ENCODE peak calls at places on chromosome 22, in ten cellular contexts. K is kidney epithelial cell; L is K562; O is pancreas; X is mucosa of descending colon; M is ovary; D is AG04450; V is Calu3; T is IMR-90; P is CD4-positive, alpha-beta T cell. H is an unnamed sample.
A peak's percentile ranks its signal among the peaks of the same experiment; 100 is the strongest.

GRCh38 chr22:29260031-29260560 is 7.7 kb downstream of the RHBDD3 start:
- DNase-seq in D (no peak), X (no peak), V (no peak), K (no peak), O (no peak), P (no peak), M (no peak), L (no peak), T (no peak), H (no peak)

GRCh38 chr22:29334696-29335344 is 19.3 kb upstream of the RASL10A start:
- DNase-seq in L (no peak), D (no peak), X (no peak), M (no peak), O (no peak), P (no peak), V (no peak), T (no peak), K (no peak), H (no peak)

GRCh38 chr22:30562391-30562790 is 12.1 kb downstream of the GAL3ST1 start:
- DNase-seq in T (no peak), O (no peak), V (peak; percentile 64), D (no peak), M (no peak), X (no peak), P (no peak), L (no peak), K (peak; percentile 21), H (no peak)

GRCh38 chr22:19903031-19903430 is 38.5 kb upstream of the COMT start:
- DNase-seq in K (no peak), X (no peak), L (no peak), O (no peak), T (no peak), V (no peak), D (no peak), M (no peak), P (no peak), H (no peak)

GRCh38 chr22:37636186-37636948 is 3.1 kb upstream of the SH3BP1 start:
- DNase-seq in O (no peak), K (no peak), L (no peak), D (no peak), X (no peak), V (no peak), M (no peak), P (no peak), T (peak; percentile 75), H (peak; percentile 80)

GRCh38 chr22:37560682-37561208 is 465 bp downstream of the CDC42EP1 start:
- DNase-seq in M (peak; percentile 81), X (no peak), T (peak; percentile 53), V (peak; percentile 71), L (peak; percentile 60), P (no peak), K (no peak), D (no peak), O (peak; percentile 88), H (peak; percentile 32)

GRCh38 chr22:27228771-27229170 is 571.4 kb downstream of the MIAT start:
- DNase-seq in O (no peak), V (no peak), P (no peak), X (no peak), D (no peak), M (no peak), K (no peak), T (no peak), L (no peak), H (no peak)

GRCh38 chr22:44364750-44365118 is 52.0 kb upstream of the SHISAL1 start:
- DNase-seq in O (peak; percentile 23), X (no peak), L (no peak), P (no peak), T (no peak), D (no peak), K (no peak), M (peak; percentile 41), V (no peak), H (no peak)

GRCh38 chr22:45061332-45061731 is 51.5 kb upstream of the PHF21B start:
- DNase-seq in K (no peak), L (no peak), T (no peak), D (no peak), V (no peak), X (no peak), O (no peak), P (no peak), M (no peak), H (no peak)

DNA sequence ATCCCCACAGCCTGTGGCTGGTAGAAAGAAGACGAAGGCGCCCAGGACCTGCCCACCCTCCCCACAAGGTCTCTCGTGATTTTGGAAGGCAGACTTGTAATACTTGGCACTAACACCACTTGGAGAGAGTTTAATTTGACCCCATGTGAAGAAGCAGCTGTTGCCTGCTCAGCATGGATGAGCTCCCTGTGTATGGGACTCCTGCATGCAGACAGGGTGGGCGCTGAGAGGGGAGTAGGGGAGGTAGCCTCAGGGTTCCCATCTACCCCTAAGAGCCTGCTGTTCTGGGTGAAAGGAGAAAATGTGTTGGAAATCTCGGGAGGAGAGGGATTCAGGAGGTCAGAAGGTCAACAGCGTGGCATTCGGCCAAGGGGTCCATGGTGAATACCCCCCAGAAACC is 625.9 kb downstream of the TBC1D22A start:
- DNase-seq in V (no peak), O (no peak), X (no peak), L (no peak), D (no peak), T (no peak), K (no peak), P (no peak), M (no peak), H (no peak)
- TF ChIP-seq CTCF in V (no peak), O (no peak), X (no peak), L (no peak), D (no peak), T (no peak), K (no peak), P (no peak), M (no peak), H (no peak)

DNA sequence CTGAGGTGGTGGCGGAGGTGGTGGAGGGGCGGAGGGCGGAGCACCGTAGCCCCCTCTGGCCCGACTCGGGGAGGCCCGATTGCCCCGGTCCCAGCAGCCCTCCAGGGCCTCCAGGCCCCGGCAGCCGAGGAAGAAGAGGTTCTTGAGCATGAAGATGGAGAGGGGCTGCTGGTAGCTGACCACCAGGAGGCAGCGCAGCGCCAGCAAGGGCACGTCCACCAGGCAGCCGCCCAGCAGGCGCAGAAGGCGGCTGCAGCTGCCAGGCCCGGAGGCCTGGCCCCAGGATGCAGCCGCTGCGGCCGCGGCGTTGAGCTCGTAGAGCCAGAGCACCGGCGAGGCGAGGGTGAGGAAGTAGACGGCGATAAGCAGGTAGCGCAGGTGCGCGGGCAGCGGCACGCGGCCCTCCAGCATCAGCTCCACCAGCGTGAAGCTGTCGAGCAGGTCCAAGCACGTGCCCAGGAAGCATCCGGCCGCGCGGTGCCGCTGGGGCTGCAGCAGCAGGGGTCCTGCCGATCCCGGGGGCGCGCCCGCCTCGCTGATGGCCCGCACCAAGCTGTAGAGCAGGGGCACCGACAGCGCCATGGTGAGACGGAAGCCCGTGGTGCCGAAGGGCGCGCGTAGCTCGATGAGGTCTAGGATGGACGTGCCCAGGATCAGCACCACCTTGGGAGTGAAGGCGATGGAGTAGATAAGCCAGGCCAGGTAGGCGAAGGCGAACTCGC is 1.5 kb downstream of the TMEM121B start:
- DNase-seq in L (no peak), M (no peak), P (no peak), D (no peak), O (peak; percentile 74), V (peak; percentile 55), X (peak; percentile 55), T (no peak), K (no peak), H (no peak)
- TF ChIP-seq CTCF in L (peak; percentile 60), M (no peak), P (no peak), D (no peak), O (peak; percentile 7), V (peak; percentile 42), X (peak; percentile 7), T (no peak), K (peak; percentile 11), H (peak; percentile 53)

GRCh38 chr22:22059476-22060002 is 77.0 kb upstream of the TOP3B start:
- DNase-seq in L (no peak), V (no peak), O (no peak), P (no peak), D (no peak), K (no peak), X (no peak), M (no peak), T (no peak), H (no peak)

GRCh38 chr22:22060200-22061084 is 77.9 kb upstream of the TOP3B start:
- DNase-seq in T (peak; percentile 24), P (peak; percentile 17), X (peak; percentile 61), M (peak; percentile 62), L (peak; percentile 99), V (peak; percentile 85), O (peak; percentile 62), D (no peak), K (no peak), H (peak; percentile 12)

GRCh38 chr22:22062306-22062793 is 79.8 kb upstream of the TOP3B start:
- DNase-seq in P (no peak), L (no peak), K (no peak), V (no peak), D (no peak), X (no peak), O (no peak), T (no peak), M (no peak), H (no peak)

GRCh38 chr22:22058649-22059475 is 76.3 kb upstream of the TOP3B start:
- DNase-seq in P (no peak), O (no peak), L (no peak), V (no peak), X (no peak), M (no peak), D (no peak), T (no peak), K (no peak), H (no peak)

DNA sequence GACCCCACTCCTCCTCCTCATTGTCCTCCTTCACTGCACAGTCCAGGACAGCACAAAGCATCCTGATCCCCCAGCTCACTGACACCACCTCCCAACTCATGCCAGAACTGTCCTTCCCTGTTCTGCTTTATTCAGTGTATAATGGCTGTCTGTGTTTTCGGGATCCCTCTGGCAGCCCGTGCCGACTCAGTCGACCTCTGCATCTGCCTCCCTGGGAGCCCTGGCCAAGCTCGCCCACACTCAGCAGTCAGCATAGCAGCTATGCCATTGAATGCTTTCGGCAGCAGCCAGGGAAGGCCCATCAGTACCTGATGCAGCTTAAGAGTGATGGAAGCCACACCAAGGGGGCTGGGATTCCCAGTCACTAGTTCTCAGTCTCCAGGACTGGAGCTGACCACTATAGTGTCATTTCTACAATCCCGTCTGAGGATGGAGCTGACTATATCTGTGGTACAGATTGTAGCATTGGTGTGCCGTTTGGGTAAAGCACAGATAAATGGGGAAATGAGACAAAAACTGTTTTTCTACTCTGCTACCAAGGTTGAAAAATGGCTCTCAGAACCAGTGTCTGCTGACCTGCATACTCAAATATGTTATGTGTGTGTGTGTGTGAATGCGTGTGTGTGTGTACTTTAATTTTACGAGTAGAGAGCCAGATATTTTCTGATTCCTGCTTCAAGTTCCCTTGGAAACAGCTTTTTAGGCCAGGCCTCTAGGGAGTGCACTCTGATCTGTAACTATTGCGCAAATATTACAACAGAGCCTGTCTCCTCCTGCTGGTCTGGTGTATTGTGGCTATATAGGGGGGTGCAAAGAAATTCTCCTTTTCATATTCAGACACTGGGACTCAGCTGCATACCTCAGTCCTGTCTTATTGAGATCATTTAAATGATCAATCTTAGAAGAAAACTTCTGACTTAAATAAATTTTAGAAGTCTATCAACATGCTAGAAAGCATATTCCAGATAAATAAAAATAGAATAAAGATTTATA is 78.8 kb upstream of the TOP3B start:
- DNase-seq in M (peak; percentile 41), P (no peak), T (peak; percentile 43), O (no peak), X (no peak), V (no peak), D (no peak), K (no peak), L (no peak), H (peak; percentile 39)
- TF ChIP-seq CTCF in M (no peak), P (no peak), T (peak; percentile 38), O (no peak), X (no peak), V (no peak), D (peak; percentile 53), K (no peak), L (no peak), H (no peak)

GRCh38 chr22:46088541-46089311 is 61.6 kb upstream of the PPARA start:
- DNase-seq in O (peak; percentile 84), X (no peak), M (peak; percentile 64), V (no peak), D (no peak), K (no peak), T (peak; percentile 64), P (no peak), L (no peak), H (peak; percentile 89)
- TF ChIP-seq CTCF in O (no peak), X (no peak), M (no peak), V (no peak), D (no peak), K (no peak), T (no peak), P (no peak), L (no peak), H (no peak)